ENCODE peak calls at places on chromosomes 2 and 18, in four cellular contexts. X, D, E and J are unnamed samples.

GRCh38 chr2:185473838-185474237 is 264.8 kb upstream of the FSIP2 start:
- DNase-seq in D (no peak), X (no peak), E (no peak), J (no peak)

GRCh38 chr2:101382406-101382805 is 4.9 kb downstream of the CREG2 start:
- DNase-seq in X (peak; percentile 92), E (no peak), D (no peak), J (no peak)

GRCh38 chr2:185738679-185739472 is at the start of gene FSIP2:
- DNase-seq in E (no peak), X (peak; percentile 84), D (peak; percentile 89), J (peak; percentile 9)

GRCh38 chr2:200199576-200200263 is 106.8 kb upstream of the SPATS2L start:
- DNase-seq in X (no peak), D (no peak), E (no peak), J (no peak)

GRCh38 chr2:66426250-66427064 is 8.5 kb upstream of the MEIS1 start:
- DNase-seq in D (no peak), X (no peak), E (no peak), J (peak; percentile 79)

GRCh38 chr2:136238552-136239346 is 120.8 kb upstream of the CXCR4 start:
- DNase-seq in X (peak; percentile 89), D (no peak), E (peak; percentile 42), J (no peak)

GRCh38 chr18:30985753-30986152 is 56.8 kb downstream of the DSC3 start:
- DNase-seq in E (no peak), D (no peak), X (no peak), J (no peak)

GRCh38 chr18:55239764-55240163 is 280.5 kb upstream of the CCDC68 start:
- DNase-seq in E (no peak), X (no peak), D (no peak), J (no peak)

GRCh38 chr2:212537311-212538155 is 1.1 kb downstream of the ERBB4 start:
- DNase-seq in D (peak; percentile 20), X (peak; percentile 20), E (no peak), J (peak; percentile 83)

GRCh38 chr2:85188852-85189251 is 55.7 kb downstream of the TCF7L1 start:
- DNase-seq in E (no peak), X (no peak), D (no peak), J (no peak)

GRCh38 chr2:200929334-200930249 is 33.9 kb downstream of the ORC2 start:
- DNase-seq in D (no peak), X (no peak), E (no peak), J (no peak)

GRCh38 chr18:51157215-51157614 is 40.3 kb downstream of the MEX3C start:
- DNase-seq in D (no peak), X (no peak), E (no peak), J (no peak)

GRCh38 chr2:224257176-224257575 is 144.7 kb downstream of the FAM124B start:
- DNase-seq in X (no peak), E (no peak), D (no peak), J (no peak)

GRCh38 chr2:227370791-227371312 is 8.3 kb downstream of the TM4SF20 start:
- DNase-seq in X (no peak), D (no peak), E (no peak), J (no peak)